ENCODE peak calls at places on chromosomes 11 and 22, in ten cellular contexts. W is ureter; B is astrocyte of the spinal cord; S is activated naive CD4-positive, alpha-beta T cell treated with anti-CD3 and anti-CD28 coated beads for 36 hours; O is CD8-positive, alpha-beta T cell; Y is left colon; N is stimulated activated CD8-positive, alpha-beta memory T cell treated with anti-CD3 and anti-CD28 coated beads, Interleukin-4, amount 100 ng/mL, for 24 hours; H is body of pancreas; D is heart left ventricle; C is ACHN. P is an unnamed sample.

GRCh38 chr11:116167706-116168458 is 604.9 kb downstream of the BUD13 start:
- DNase-seq in O (no peak), H (no peak), S (no peak), W (no peak), B (no peak), C (no peak), D (no peak), Y (no peak), N (no peak), P (no peak)

GRCh38 chr22:46796566-46797195 is 34.2 kb downstream of the TBC1D22A start:
- DNase-seq in H (no peak), O (no peak), S (no peak), B (no peak), N (no peak), W (no peak), C (no peak), D (no peak), Y (no peak), P (no peak)

GRCh38 chr22:38614331-38615122 is 41.7 kb downstream of the FAM227A start:
- DNase-seq in O (no peak), D (no peak), N (no peak), Y (no peak), B (no peak), H (no peak), W (no peak), C (no peak), S (no peak), P (no peak)

GRCh38 chr11:15471028-15471708 is 356.4 kb downstream of the INSC start:
- DNase-seq in W (no peak), D (no peak), B (no peak), O (no peak), C (no peak), S (no peak), N (no peak), Y (peak), H (no peak), P (no peak)

GRCh38 chr22:49404020-49404419 is 423.7 kb downstream of the BRD1 start:
- DNase-seq in B (no peak), O (no peak), S (no peak), D (no peak), N (no peak), H (no peak), C (no peak), Y (no peak), W (no peak), P (peak)

GRCh38 chr11:109423114-109423859 is 1.3 kb downstream of the C11orf87 start:
- DNase-seq in C (no peak), Y (no peak), O (no peak), D (no peak), W (no peak), H (no peak), N (no peak), B (peak), S (no peak), P (no peak)

GRCh38 chr11:116192509-116193206 is 580.1 kb downstream of the BUD13 start:
- DNase-seq in S (no peak), W (no peak), C (peak), N (no peak), D (no peak), B (no peak), H (no peak), O (no peak), Y (no peak), P (no peak)

GRCh38 chr22:26502688-26503561 is 9.3 kb downstream of the TFIP11 start:
- DNase-seq in D (peak), O (peak), H (no peak), W (no peak), N (peak), S (peak), Y (peak), C (peak), B (peak), P (peak)

P was measured in stomach.